ENCODE peak calls at places on chromosomes 13 and 19, in nine cellular contexts. K, S, E, P, G, F, Q, Y and I are unnamed samples.

GRCh38 chr19:47036233-47036651 is 12.2 kb downstream of the TMEM160 start:
- DNase-seq in K (no peak), S (no peak), E (no peak), P (no peak), G (no peak), F (peak), Q (peak), Y (no peak), I (no peak)

GRCh38 chr13:47481521-47481920 is 519.6 kb downstream of the SUCLA2 start:
- DNase-seq in K (no peak), S (no peak), E (no peak), P (no peak), G (no peak), F (no peak), Q (no peak), Y (no peak), I (no peak)

GRCh38 chr13:43445651-43446050 is 341.1 kb downstream of the ENOX1 start:
- DNase-seq in K (no peak), S (peak), E (no peak), P (no peak), G (no peak), F (no peak), Q (no peak), Y (no peak), I (peak)

GRCh38 chr19:36054119-36054732 is at the start of gene THAP8:
- DNase-seq in K (peak), S (peak), E (peak), P (peak), G (peak), F (peak), Q (peak), Y (peak), I (peak)

GRCh38 chr13:31008400-31009115 is 76.1 kb downstream of the TEX26 start:
- DNase-seq in K (no peak), S (no peak), E (no peak), P (no peak), G (no peak), F (no peak), Q (no peak), Y (no peak), I (peak)

GRCh38 chr19:33524024-33524664 is 2.6 kb upstream of the PEPD start:
- DNase-seq in K (no peak), S (peak), E (no peak), P (no peak), G (no peak), F (no peak), Q (no peak), Y (no peak), I (no peak)

GRCh38 chr19:13979224-13979623 is 26.9 kb downstream of the RFX1 start:
- DNase-seq in K (no peak), S (no peak), E (no peak), P (no peak), G (no peak), F (no peak), Q (no peak), Y (no peak), I (no peak)

GRCh38 chr13:104286566-104287290 is 1220.5 kb upstream of the SLC10A2 start:
- DNase-seq in K (no peak), S (no peak), E (no peak), P (no peak), G (no peak), F (no peak), Q (no peak), Y (no peak), I (no peak)

GRCh38 chr19:29680447-29680846 is 15.2 kb downstream of the PLEKHF1 start:
- DNase-seq in K (no peak), S (no peak), E (no peak), P (peak), G (peak), F (peak), Q (peak), Y (peak), I (no peak)

GRCh38 chr19:41916033-41916424 is 12.2 kb downstream of the ERFL start:
- DNase-seq in K (no peak), S (no peak), E (no peak), P (no peak), G (no peak), F (no peak), Q (no peak), Y (no peak), I (no peak)
- H3K4me3 ChIP-seq in K (no peak), S (no peak), E (no peak), P (no peak), G (no peak), F (no peak), Q (no peak), Y (no peak), I (no peak)

GRCh38 chr19:10353793-10354391 is 14.5 kb upstream of the ICAM3 start:
- DNase-seq in K (no peak), S (peak), E (no peak), P (peak), G (no peak), F (no peak), Q (no peak), Y (peak), I (peak)
- H3K4me3 ChIP-seq in K (no peak), S (no peak), E (no peak), P (peak), G (no peak), F (no peak), Q (no peak), Y (no peak), I (no peak)

GRCh38 chr19:39929750-39930149 is 4.7 kb downstream of the FCGBP start:
- DNase-seq in K (no peak), S (no peak), E (no peak), P (no peak), G (no peak), F (no peak), Q (no peak), Y (no peak), I (no peak)

GRCh38 chr19:39927076-39927475 is 7.4 kb downstream of the FCGBP start:
- DNase-seq in K (no peak), S (no peak), E (no peak), P (no peak), G (no peak), F (no peak), Q (peak), Y (no peak), I (no peak)

GRCh38 chr19:39927524-39928356 is 6.7 kb downstream of the FCGBP start:
- DNase-seq in K (no peak), S (no peak), E (no peak), P (no peak), G (no peak), F (no peak), Q (peak), Y (no peak), I (no peak)

GRCh38 chr19:39926170-39926755 is 8.2 kb downstream of the FCGBP start:
- DNase-seq in K (no peak), S (no peak), E (no peak), P (no peak), G (no peak), F (no peak), Q (peak), Y (no peak), I (no peak)

GRCh38 chr19:39928357-39928725 is 6.1 kb downstream of the FCGBP start:
- DNase-seq in K (no peak), S (no peak), E (no peak), P (no peak), G (no peak), F (no peak), Q (no peak), Y (no peak), I (no peak)
- H3K4me3 ChIP-seq in K (no peak), S (no peak), E (no peak), P (no peak), G (no peak), F (no peak), Q (no peak), Y (no peak), I (no peak)

DNA sequence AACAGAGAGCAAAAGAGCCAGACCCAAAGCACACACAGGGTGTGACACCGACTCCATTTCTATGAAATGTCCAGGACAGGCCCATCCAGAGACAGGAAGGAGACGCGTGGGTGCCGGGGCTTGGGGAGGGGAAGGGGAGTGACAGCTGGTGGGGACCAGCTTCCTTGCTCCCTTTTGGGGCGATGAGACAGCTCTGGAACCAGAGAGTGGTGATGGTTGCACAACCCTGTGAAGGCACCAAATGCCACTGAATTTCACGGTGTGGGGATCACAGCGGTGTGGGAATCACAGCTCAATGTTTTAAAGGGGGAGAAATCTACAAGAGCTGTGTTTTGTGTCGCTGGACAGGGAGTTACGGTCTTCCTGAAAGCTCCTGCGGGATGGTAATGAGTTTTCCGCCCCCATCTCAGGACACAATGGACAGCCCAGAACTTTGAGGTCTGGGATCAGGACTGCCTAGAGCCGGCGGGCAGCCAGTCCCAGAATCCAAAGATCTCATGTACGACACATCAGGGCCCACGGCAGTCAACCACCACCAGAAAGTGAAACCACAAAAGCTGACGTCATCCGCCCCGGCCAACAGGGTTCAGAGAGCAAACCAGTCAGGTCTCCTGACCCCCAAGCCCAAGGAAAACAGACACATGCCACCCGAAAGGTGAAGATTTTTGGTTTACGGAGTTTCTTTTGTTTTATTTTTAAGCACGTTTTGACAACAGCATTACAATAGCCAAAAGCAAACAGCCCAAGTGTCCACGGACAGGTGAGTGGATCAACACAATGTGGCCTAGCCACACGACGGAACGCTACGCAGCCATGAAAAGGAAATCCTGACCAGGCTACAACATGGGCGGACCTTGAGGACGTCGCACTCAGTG is 7.3 kb downstream of the SGTA start:
- DNase-seq in K (no peak), S (peak), E (no peak), P (no peak), G (no peak), F (peak), Q (peak), Y (no peak), I (peak)
- H3K4me3 ChIP-seq in K (peak), S (peak), E (no peak), P (peak), G (peak), F (peak), Q (no peak), Y (no peak), I (no peak)

DNA sequence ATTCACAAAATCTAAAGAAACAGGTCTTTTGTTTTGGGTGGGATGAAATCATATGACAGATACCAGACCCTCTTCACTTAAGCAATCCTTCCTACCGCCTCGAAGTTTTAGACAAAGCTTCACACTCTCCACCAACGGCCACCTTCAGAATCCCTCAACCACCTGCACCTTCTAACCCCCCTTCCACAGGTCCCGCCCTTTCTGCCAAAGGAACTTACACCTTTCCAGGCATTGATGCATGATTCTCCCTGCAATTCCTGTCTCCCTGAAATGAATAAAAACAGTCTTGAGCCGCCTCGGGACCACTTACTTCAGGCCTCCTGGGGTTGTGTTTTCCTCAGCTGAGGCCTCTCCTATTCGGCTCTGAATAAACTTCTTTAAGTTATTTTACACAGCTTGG is 869 bp downstream of the ZNF433 start:
- DNase-seq in K (no peak), S (peak), E (no peak), P (no peak), G (no peak), F (no peak), Q (no peak), Y (no peak), I (no peak)
- H3K4me3 ChIP-seq in K (peak), S (peak), E (peak), P (peak), G (peak), F (peak), Q (peak), Y (no peak), I (peak)

GRCh38 chr13:99978781-99979452 is 2.7 kb upstream of the ZIC2 start:
- DNase-seq in K (no peak), S (no peak), E (no peak), P (no peak), G (no peak), F (no peak), Q (peak), Y (no peak), I (no peak)
- H3K4me3 ChIP-seq in K (no peak), S (no peak), E (no peak), P (no peak), G (no peak), F (no peak), Q (no peak), Y (no peak), I (no peak)

DNA sequence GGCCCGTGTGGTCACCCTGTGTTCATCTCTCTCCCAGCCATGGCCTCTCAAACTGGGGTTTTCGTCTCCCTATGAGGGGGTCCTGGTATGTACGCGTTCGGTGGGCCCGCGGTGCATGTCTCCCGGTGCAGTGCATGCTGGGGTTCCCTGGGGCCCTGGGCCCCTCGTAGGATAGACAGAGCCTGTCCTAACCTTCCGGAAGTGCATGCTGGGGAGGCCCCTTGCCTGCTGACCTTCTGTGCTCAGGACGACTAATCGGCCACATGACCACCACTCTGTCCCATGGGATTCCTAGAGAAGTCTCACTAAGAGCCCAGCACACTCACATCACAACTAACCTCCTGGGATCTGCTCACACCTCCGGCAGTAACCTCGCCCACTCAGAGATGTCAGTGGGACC is 4.9 kb upstream of the USE1 start:
- DNase-seq in K (no peak), S (no peak), E (no peak), P (no peak), G (no peak), F (no peak), Q (no peak), Y (no peak), I (no peak)
- H3K4me3 ChIP-seq in K (no peak), S (no peak), E (no peak), P (no peak), G (no peak), F (no peak), Q (no peak), Y (no peak), I (no peak)